ENCODE peak calls at places on chromosomes 13 and 19, in ten cellular contexts. D is T-cell, V is choroid plexus epithelial cell, U is T1000, J is osteocyte, T is GOT3, I is HuH-7.5, F is NCI-H774, L is endothelial cell, P is fibroblast of gingiva. R is an unnamed sample.
A peak's percentile ranks its signal among the peaks of the same experiment; 100 is the strongest.

GRCh38 chr19:19203012-19203856 is at the start of gene NR2C2AP:
- DNase-seq in F (peak; percentile 85), P (peak; percentile 85), U (peak; percentile 81), V (peak; percentile 94), J (peak; percentile 95), T (peak; percentile 64), D (peak; percentile 91), L (peak; percentile 77), I (peak; percentile 100), R (peak; percentile 97)

GRCh38 chr19:311813-312261 is 20.6 kb upstream of the PLPP2 start:
- DNase-seq in P (no peak), I (no peak), D (no peak), F (no peak), U (no peak), V (no peak), J (no peak), T (no peak), L (no peak), R (no peak)

GRCh38 chr19:34675919-34676318 is 1.0 kb downstream of the SCGB2B2 start:
- DNase-seq in J (no peak), V (no peak), F (no peak), T (no peak), U (no peak), P (no peak), D (no peak), L (no peak), I (no peak), R (no peak)

GRCh38 chr13:73195091-73195490 is 136.3 kb downstream of the KLF5 start:
- DNase-seq in U (no peak), D (no peak), L (no peak), F (no peak), P (no peak), V (no peak), T (no peak), I (no peak), J (no peak), R (no peak)

GRCh38 chr19:37855098-37855497 is 51.3 kb downstream of the WDR87 start:
- DNase-seq in T (no peak), J (no peak), U (peak; percentile 45), L (no peak), F (no peak), I (no peak), P (no peak), D (no peak), V (peak; percentile 41), R (no peak)

GRCh38 chr19:42129399-42130253 is 2.6 kb downstream of the POU2F2 start:
- DNase-seq in P (peak; percentile 46), U (no peak), J (no peak), F (no peak), I (no peak), L (no peak), V (peak; percentile 38), T (no peak), D (no peak), R (no peak)

GRCh38 chr19:45852941-45853340 is 10.0 kb downstream of the SYMPK start:
- DNase-seq in J (no peak), I (no peak), V (no peak), P (no peak), T (no peak), U (no peak), L (no peak), F (no peak), D (no peak), R (no peak)

GRCh38 chr19:43699506-43700367 is 16.1 kb upstream of the IRGC start:
- DNase-seq in D (no peak), F (no peak), U (no peak), J (no peak), L (peak; percentile 36), T (no peak), V (peak; percentile 34), P (peak; percentile 16), I (no peak), R (no peak)

GRCh38 chr19:4122480-4122879 is 1.4 kb downstream of the MAP2K2 start:
- DNase-seq in L (no peak), F (no peak), P (no peak), J (no peak), U (no peak), D (no peak), I (peak; percentile 3), T (no peak), V (no peak), R (no peak)

GRCh38 chr13:67023088-67023893 is 206.8 kb downstream of the PCDH9 start:
- DNase-seq in V (peak; percentile 98), I (no peak), T (no peak), U (no peak), F (peak; percentile 43), L (peak; percentile 9), P (peak; percentile 68), D (no peak), J (no peak), R (peak; percentile 4)

GRCh38 chr13:20847298-20847697 is 55.2 kb downstream of the XPO4 start:
- DNase-seq in U (no peak), D (no peak), F (no peak), I (no peak), J (no peak), P (no peak), L (no peak), T (no peak), V (peak; percentile 46), R (no peak)

GRCh38 chr13:50386527-50387123 is 371.4 kb downstream of the KCNRG start:
- DNase-seq in P (peak; percentile 85), J (no peak), V (peak; percentile 78), F (no peak), U (no peak), D (no peak), T (no peak), I (no peak), L (no peak), R (no peak)

GRCh38 chr13:107650081-107650701 is 565.1 kb downstream of the LIG4 start:
- DNase-seq in I (no peak), P (peak; percentile 38), U (no peak), L (peak; percentile 79), F (no peak), T (no peak), V (peak; percentile 78), J (peak; percentile 85), D (no peak), R (peak; percentile 28)

GRCh38 chr13:99995503-99996176 is 14.1 kb downstream of the ZIC2 start:
- DNase-seq in U (no peak), I (no peak), D (no peak), F (peak; percentile 46), T (no peak), P (no peak), V (peak; percentile 78), L (no peak), J (no peak), R (no peak)

GRCh38 chr19:4969772-4970531 is 1.0 kb downstream of the KDM4B start:
- DNase-seq in I (no peak), J (no peak), V (peak; percentile 49), T (no peak), F (no peak), D (peak; percentile 1), L (no peak), U (no peak), P (no peak), R (no peak)

GRCh38 chr19:18504886-18505610 is 16.8 kb downstream of the ELL start:
- DNase-seq in U (no peak), L (no peak), T (no peak), V (no peak), J (no peak), D (no peak), P (no peak), F (no peak), I (no peak), R (no peak)